ENCODE peak calls at places on chromosomes 2 and 18, in five cellular contexts. Q is H9, T is H1, W is IMR-90, G is trophoblast cell. S is an unnamed sample.

GRCh38 chr2:23617167-23617787 is 232.3 kb downstream of the KLHL29 start:
- DNase-seq in Q (no peak), T (no peak), W (peak), G (peak), S (no peak)

GRCh38 chr2:163670929-163671328 is 64.9 kb downstream of the FIGN start:
- DNase-seq in Q (no peak), T (no peak), W (no peak), G (no peak), S (no peak)

GRCh38 chr2:39099820-39100728 is 20.8 kb downstream of the SOS1 start:
- DNase-seq in Q (no peak), T (no peak), W (peak), G (peak), S (no peak)

GRCh38 chr2:163730556-163730955 is 5.3 kb downstream of the FIGN start:
- DNase-seq in Q (no peak), T (no peak), W (no peak), G (no peak), S (no peak)

GRCh38 chr2:227578642-227579041 is 20.1 kb upstream of the SCYGR2 start:
- DNase-seq in Q (no peak), T (no peak), W (no peak), G (no peak), S (no peak)

GRCh38 chr2:240986787-240987411 is 11.5 kb upstream of the SNED1 start:
- DNase-seq in Q (no peak), T (no peak), W (peak), G (no peak), S (no peak)

GRCh38 chr2:74063486-74063885 is 78.8 kb downstream of the TET3 start:
- DNase-seq in Q (no peak), T (no peak), W (peak), G (peak), S (no peak)

GRCh38 chr2:72920317-72921087 is 3.2 kb downstream of the EMX1 start:
- DNase-seq in Q (peak), T (no peak), W (peak), G (peak), S (no peak)

GRCh38 chr2:191847764-191848163 is 876 bp upstream of the CAVIN2 start:
- DNase-seq in Q (no peak), T (no peak), W (no peak), G (no peak), S (no peak)

GRCh38 chr2:54176577-54176976 is 61.2 kb downstream of the ACYP2 start:
- DNase-seq in Q (peak), T (peak), W (peak), G (no peak), S (no peak)

GRCh38 chr2:96218508-96219131 is 10.0 kb upstream of the STARD7 start:
- DNase-seq in Q (no peak), T (no peak), W (no peak), G (no peak), S (no peak)

GRCh38 chr2:204613635-204614034 is 68.4 kb downstream of the PARD3B start:
- DNase-seq in Q (no peak), T (no peak), W (no peak), G (no peak), S (no peak)

GRCh38 chr2:44954902-44955592 is 13.5 kb downstream of the SIX3 start:
- DNase-seq in Q (no peak), T (no peak), W (no peak), G (no peak), S (no peak)

GRCh38 chr2:240972636-240973521 is 25.5 kb upstream of the SNED1 start:
- DNase-seq in Q (no peak), T (no peak), W (no peak), G (no peak), S (no peak)

GRCh38 chr2:111161971-111162370 is 41.3 kb downstream of the BCL2L11 start:
- DNase-seq in Q (no peak), T (no peak), W (no peak), G (no peak), S (no peak)

GRCh38 chr18:35171315-35171987 is 69.4 kb upstream of the ZNF397 start:
- DNase-seq in Q (no peak), T (no peak), W (no peak), G (no peak), S (no peak)

GRCh38 chr2:169672403-169672802 is 21.8 kb downstream of the CFAP210 start:
- DNase-seq in Q (no peak), T (no peak), W (no peak), G (no peak), S (no peak)

GRCh38 chr2:79393806-79394484 is 118.9 kb upstream of the CTNNA2 start:
- DNase-seq in Q (peak), T (no peak), W (no peak), G (peak), S (peak)

GRCh38 chr2:109130726-109130995 is 1.7 kb downstream of the SH3RF3 start:
- DNase-seq in Q (no peak), T (no peak), W (no peak), G (no peak), S (no peak)

GRCh38 chr2:109129921-109130725 is 1.1 kb downstream of the SH3RF3 start:
- DNase-seq in Q (peak), T (no peak), W (peak), G (no peak), S (no peak)

GRCh38 chr2:109128466-109129355 is at the start of gene SH3RF3:
- DNase-seq in Q (peak), T (no peak), W (peak), G (peak), S (peak)

GRCh38 chr2:109128048-109128465 is 948 bp upstream of the SH3RF3 start:
- DNase-seq in Q (peak), T (peak), W (peak), G (peak), S (peak)

GRCh38 chr2:109129356-109129920 is 433 bp downstream of the SH3RF3 start:
- DNase-seq in Q (no peak), T (no peak), W (no peak), G (peak), S (peak)
- H3K4ac ChIP-seq in Q (no peak), T (no peak), W (peak), G (no peak), S (no peak)

GRCh38 chr18:76823574-76823973 is 1.2 kb downstream of the ZNF236 start:
- DNase-seq in Q (peak), T (no peak), W (peak), G (peak), S (peak)
- H3K4ac ChIP-seq in Q (no peak), T (no peak), W (peak), G (peak), S (no peak)

DNA sequence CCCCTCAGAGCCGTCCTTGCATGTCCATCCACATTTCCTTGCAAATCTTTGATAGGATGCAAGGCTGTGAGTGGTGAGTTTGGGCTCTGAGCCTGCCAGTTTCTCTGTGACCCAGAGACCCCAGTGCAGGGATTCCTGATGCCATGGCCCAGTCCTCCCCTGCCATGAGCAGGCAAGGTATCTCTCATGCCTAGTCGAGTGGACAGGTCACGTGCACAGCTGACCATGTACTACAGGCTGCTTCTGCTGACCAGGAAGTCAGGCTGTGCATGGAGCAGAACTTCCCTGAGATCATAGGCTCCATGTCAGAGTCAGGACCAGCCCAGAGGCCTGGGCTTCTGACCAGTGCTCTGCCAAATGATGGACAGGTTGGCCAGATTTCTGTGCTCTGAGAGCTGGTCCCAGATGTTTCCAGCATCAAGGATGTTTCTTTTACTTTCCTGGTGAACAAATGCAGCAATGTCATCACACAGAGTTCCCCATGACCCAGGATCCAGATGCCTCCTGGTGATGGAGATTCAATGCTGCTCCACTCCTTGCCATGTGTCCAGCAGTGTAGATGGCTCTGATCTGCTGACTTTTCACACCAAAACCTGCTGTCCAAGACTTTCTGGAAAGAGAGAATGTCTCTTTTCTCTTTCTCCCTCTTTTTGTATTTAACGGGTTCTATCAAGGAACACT is 321.6 kb upstream of the HS6ST1 start:
- DNase-seq in Q (no peak), T (no peak), W (no peak), G (no peak), S (no peak)
- H3K4ac ChIP-seq in Q (peak), T (peak), W (no peak), G (no peak), S (peak)

DNA sequence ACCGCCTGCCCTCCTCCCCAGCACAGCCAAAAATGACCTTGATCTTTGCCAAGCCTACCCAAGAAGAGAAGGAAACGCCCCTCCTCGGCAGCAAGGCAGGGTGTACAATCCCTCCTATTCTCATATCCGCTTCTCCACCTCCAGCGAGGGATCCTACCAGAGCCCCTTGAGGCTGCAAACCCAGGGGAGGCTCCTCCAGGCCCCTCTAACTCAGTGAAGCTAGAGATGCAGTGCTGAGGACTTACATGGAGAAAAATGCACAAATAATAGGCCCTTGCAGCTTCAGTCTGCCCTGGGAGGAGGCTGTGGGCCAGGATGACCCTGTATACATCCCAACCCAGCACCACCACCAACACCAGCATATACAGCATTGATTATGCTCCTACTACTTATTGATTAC is 46.9 kb upstream of the POMC start:
- DNase-seq in Q (no peak), T (no peak), W (no peak), G (no peak), S (no peak)
- H3K4ac ChIP-seq in Q (no peak), T (peak), W (no peak), G (no peak), S (no peak)

GRCh38 chr18:21612125-21613100 is at the start of gene SNRPD1:
- DNase-seq in Q (peak), T (peak), W (peak), G (peak), S (peak)
- H3K4ac ChIP-seq in Q (peak), T (peak), W (peak), G (peak), S (no peak)

GRCh38 chr2:11829947-11830707 is 83.7 kb downstream of the LPIN1 start:
- DNase-seq in Q (peak), T (peak), W (peak), G (peak), S (peak)
- H3K4ac ChIP-seq in Q (no peak), T (peak), W (peak), G (no peak), S (no peak)

GRCh38 chr18:3624818-3625716 is 175.1 kb downstream of the TGIF1 start:
- DNase-seq in Q (no peak), T (no peak), W (peak), G (peak), S (no peak)

GRCh38 chr18:3623769-3624545 is 174.0 kb downstream of the TGIF1 start:
- DNase-seq in Q (peak), T (no peak), W (peak), G (peak), S (peak)

GRCh38 chr18:3624546-3624817 is 174.5 kb downstream of the TGIF1 start:
- DNase-seq in Q (no peak), T (no peak), W (no peak), G (no peak), S (no peak)

GRCh38 chr18:3626927-3627240 is 176.9 kb downstream of the TGIF1 start:
- DNase-seq in Q (no peak), T (no peak), W (no peak), G (peak), S (no peak)

GRCh38 chr18:3625717-3626091 is 175.7 kb downstream of the TGIF1 start:
- DNase-seq in Q (no peak), T (no peak), W (peak), G (peak), S (no peak)
- H3K4ac ChIP-seq in Q (no peak), T (no peak), W (peak), G (peak), S (no peak)

DNA sequence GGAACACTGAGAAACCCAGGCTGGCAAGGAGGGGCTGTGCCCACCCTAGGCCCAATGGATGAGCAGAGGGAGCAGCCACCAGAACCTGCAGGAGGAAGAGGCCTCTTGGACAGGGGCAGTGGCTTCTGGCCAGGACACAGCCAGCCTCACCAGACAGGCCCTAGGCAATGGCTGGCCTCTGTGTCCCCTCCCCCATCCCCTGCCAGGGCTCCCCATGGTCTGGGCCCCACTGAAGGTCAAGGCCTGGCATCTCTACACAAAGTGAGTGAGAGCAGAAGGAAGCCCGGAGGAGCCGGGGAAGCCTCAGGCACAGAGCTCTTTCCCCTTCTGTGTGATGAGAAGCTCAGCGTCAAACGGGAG is 6.3 kb downstream of the PRLH start:
- DNase-seq in Q (no peak), T (no peak), W (no peak), G (no peak), S (no peak)
- H3K4ac ChIP-seq in Q (no peak), T (no peak), W (peak), G (no peak), S (no peak)

GRCh38 chr2:20092901-20093235 is 41.4 kb upstream of the LAPTM4A start:
- DNase-seq in Q (no peak), T (no peak), W (no peak), G (no peak), S (no peak)
- H3K4ac ChIP-seq in Q (no peak), T (no peak), W (peak), G (no peak), S (no peak)